ENCODE peak calls at places on chromosomes 11 and 22, in seven cellular contexts. One of them, this sample, is unnamed.

GRCh38 chr11:12432507-12432906 is 55.1 kb downstream of the PARVA start:
- DNase-seq in foreskin fibroblast: no peak
- DNase-seq in epithelial cell of esophagus: no peak
- DNase-seq in neural progenitor cell: no peak
- DNase-seq in left ventricle myocardium inferior: no peak
- DNase-seq in prostate gland: no peak
- DNase-seq in BE2C: no peak
- DNase-seq in this sample: no peak

GRCh38 chr11:30281476-30282288 is 41.2 kb upstream of the ARL14EP start:
- DNase-seq in prostate gland: no peak
- DNase-seq in left ventricle myocardium inferior: no peak
- DNase-seq in neural progenitor cell: no peak
- DNase-seq in foreskin fibroblast: no peak
- DNase-seq in BE2C: no peak
- DNase-seq in epithelial cell of esophagus: no peak
- DNase-seq in this sample: no peak

GRCh38 chr11:86671386-86672006 is 920 bp downstream of the ME3 start:
- DNase-seq in epithelial cell of esophagus: peak
- DNase-seq in neural progenitor cell: peak
- DNase-seq in BE2C: peak
- DNase-seq in foreskin fibroblast: peak
- DNase-seq in prostate gland: peak
- DNase-seq in left ventricle myocardium inferior: peak
- DNase-seq in this sample: peak

GRCh38 chr11:64759722-64760719 is at the start of gene PYGM:
- DNase-seq in prostate gland: no peak
- DNase-seq in epithelial cell of esophagus: no peak
- DNase-seq in BE2C: peak
- DNase-seq in left ventricle myocardium inferior: peak
- DNase-seq in foreskin fibroblast: no peak
- DNase-seq in neural progenitor cell: peak
- DNase-seq in this sample: peak

GRCh38 chr11:35615911-35616900 is 2.1 kb upstream of the FJX1 start:
- DNase-seq in foreskin fibroblast: peak
- DNase-seq in neural progenitor cell: peak
- DNase-seq in left ventricle myocardium inferior: no peak
- DNase-seq in BE2C: no peak
- DNase-seq in prostate gland: peak
- DNase-seq in epithelial cell of esophagus: peak
- DNase-seq in this sample: peak

GRCh38 chr11:12173111-12173510 is 62.7 kb downstream of the MICAL2 start:
- DNase-seq in foreskin fibroblast: no peak
- DNase-seq in left ventricle myocardium inferior: no peak
- DNase-seq in epithelial cell of esophagus: no peak
- DNase-seq in prostate gland: no peak
- DNase-seq in BE2C: no peak
- DNase-seq in neural progenitor cell: no peak
- DNase-seq in this sample: no peak

GRCh38 chr11:77647906-77648305 is 10.3 kb upstream of the CLNS1A start:
- DNase-seq in prostate gland: no peak
- DNase-seq in BE2C: no peak
- DNase-seq in left ventricle myocardium inferior: no peak
- DNase-seq in foreskin fibroblast: peak
- DNase-seq in epithelial cell of esophagus: no peak
- DNase-seq in neural progenitor cell: no peak
- DNase-seq in this sample: peak

GRCh38 chr11:129911298-129911697 is 15.9 kb upstream of the NFRKB start:
- DNase-seq in BE2C: no peak
- DNase-seq in epithelial cell of esophagus: peak
- DNase-seq in prostate gland: no peak
- DNase-seq in left ventricle myocardium inferior: no peak
- DNase-seq in foreskin fibroblast: peak
- DNase-seq in neural progenitor cell: no peak
- DNase-seq in this sample: no peak

GRCh38 chr11:125001073-125001764 is 47.2 kb downstream of the CCDC15 start:
- DNase-seq in epithelial cell of esophagus: peak
- DNase-seq in neural progenitor cell: no peak
- DNase-seq in BE2C: no peak
- DNase-seq in left ventricle myocardium inferior: no peak
- DNase-seq in foreskin fibroblast: no peak
- DNase-seq in prostate gland: no peak
- DNase-seq in this sample: peak

GRCh38 chr22:40540265-40540664 is 96.3 kb downstream of the MRTFA start:
- DNase-seq in neural progenitor cell: no peak
- DNase-seq in left ventricle myocardium inferior: no peak
- DNase-seq in BE2C: no peak
- DNase-seq in epithelial cell of esophagus: no peak
- DNase-seq in prostate gland: no peak
- DNase-seq in foreskin fibroblast: no peak
- DNase-seq in this sample: no peak

GRCh38 chr11:112255075-112255739 is 5.5 kb downstream of the PLET1 start:
- DNase-seq in left ventricle myocardium inferior: no peak
- DNase-seq in BE2C: no peak
- DNase-seq in epithelial cell of esophagus: peak
- DNase-seq in neural progenitor cell: no peak
- DNase-seq in prostate gland: no peak
- DNase-seq in foreskin fibroblast: peak
- DNase-seq in this sample: peak

GRCh38 chr11:69685348-69685747 is 10.2 kb upstream of the LTO1 start:
- DNase-seq in neural progenitor cell: no peak
- DNase-seq in BE2C: no peak
- DNase-seq in foreskin fibroblast: no peak
- DNase-seq in left ventricle myocardium inferior: no peak
- DNase-seq in epithelial cell of esophagus: no peak
- DNase-seq in prostate gland: no peak
- DNase-seq in this sample: no peak

GRCh38 chr11:26996056-26996455 is 2.1 kb downstream of the FIBIN start:
- DNase-seq in left ventricle myocardium inferior: no peak
- DNase-seq in prostate gland: no peak
- DNase-seq in epithelial cell of esophagus: no peak
- DNase-seq in neural progenitor cell: no peak
- DNase-seq in BE2C: no peak
- DNase-seq in foreskin fibroblast: peak
- DNase-seq in this sample: no peak

GRCh38 chr22:44697423-44698179 is 4.4 kb upstream of the PRR5 start:
- DNase-seq in prostate gland: peak
- DNase-seq in neural progenitor cell: peak
- DNase-seq in left ventricle myocardium inferior: peak
- DNase-seq in foreskin fibroblast: peak
- DNase-seq in epithelial cell of esophagus: peak
- DNase-seq in BE2C: peak
- DNase-seq in this sample: peak

GRCh38 chr11:68090706-68091105 is 30.5 kb downstream of the CHKA start:
- DNase-seq in epithelial cell of esophagus: peak
- DNase-seq in foreskin fibroblast: no peak
- DNase-seq in prostate gland: peak
- DNase-seq in BE2C: no peak
- DNase-seq in neural progenitor cell: no peak
- DNase-seq in left ventricle myocardium inferior: no peak
- DNase-seq in this sample: no peak

GRCh38 chr11:64687204-64687603 is 35.8 kb downstream of the NRXN2 start:
- DNase-seq in prostate gland: no peak
- DNase-seq in BE2C: no peak
- DNase-seq in epithelial cell of esophagus: no peak
- DNase-seq in foreskin fibroblast: no peak
- DNase-seq in neural progenitor cell: no peak
- DNase-seq in left ventricle myocardium inferior: peak
- DNase-seq in this sample: no peak

GRCh38 chr22:23278883-23279675 is 98.8 kb downstream of the BCR start:
- DNase-seq in BE2C: no peak
- DNase-seq in neural progenitor cell: no peak
- DNase-seq in epithelial cell of esophagus: peak
- DNase-seq in foreskin fibroblast: no peak
- DNase-seq in prostate gland: peak
- DNase-seq in left ventricle myocardium inferior: no peak
- DNase-seq in this sample: peak

GRCh38 chr22:40345271-40345670 is 1.0 kb upstream of the ADSL start:
- DNase-seq in BE2C: no peak
- DNase-seq in left ventricle myocardium inferior: no peak
- DNase-seq in foreskin fibroblast: peak
- DNase-seq in epithelial cell of esophagus: peak
- DNase-seq in prostate gland: no peak
- DNase-seq in neural progenitor cell: no peak
- DNase-seq in this sample: peak

GRCh38 chr11:71086687-71087258 is 165.6 kb downstream of the SHANK2 start:
- DNase-seq in left ventricle myocardium inferior: no peak
- DNase-seq in BE2C: peak
- DNase-seq in neural progenitor cell: peak
- DNase-seq in prostate gland: peak
- DNase-seq in foreskin fibroblast: peak
- DNase-seq in epithelial cell of esophagus: peak
- DNase-seq in this sample: peak

GRCh38 chr22:50624347-50625130 is 3.4 kb downstream of the ARSA start:
- DNase-seq in prostate gland: no peak
- DNase-seq in foreskin fibroblast: no peak
- DNase-seq in neural progenitor cell: no peak
- DNase-seq in BE2C: no peak
- DNase-seq in epithelial cell of esophagus: no peak
- DNase-seq in left ventricle myocardium inferior: no peak
- DNase-seq in this sample: no peak

GRCh38 chr22:50621948-50622722 is 5.8 kb downstream of the ARSA start:
- DNase-seq in BE2C: no peak
- DNase-seq in prostate gland: peak
- DNase-seq in neural progenitor cell: peak
- DNase-seq in epithelial cell of esophagus: peak
- DNase-seq in left ventricle myocardium inferior: no peak
- DNase-seq in foreskin fibroblast: no peak
- DNase-seq in this sample: no peak

GRCh38 chr22:50620861-50621490 is 7.0 kb downstream of the ARSA start:
- DNase-seq in neural progenitor cell: no peak
- DNase-seq in foreskin fibroblast: no peak
- DNase-seq in epithelial cell of esophagus: no peak
- DNase-seq in left ventricle myocardium inferior: no peak
- DNase-seq in prostate gland: no peak
- DNase-seq in BE2C: no peak
- DNase-seq in this sample: peak

GRCh38 chr22:50622723-50623327 is 5.1 kb downstream of the ARSA start:
- DNase-seq in left ventricle myocardium inferior: no peak
- DNase-seq in foreskin fibroblast: no peak
- DNase-seq in epithelial cell of esophagus: peak
- DNase-seq in neural progenitor cell: no peak
- DNase-seq in prostate gland: peak
- DNase-seq in BE2C: no peak
- DNase-seq in this sample: no peak

GRCh38 chr22:50621491-50621880 is 6.5 kb downstream of the ARSA start:
- DNase-seq in prostate gland: no peak
- DNase-seq in BE2C: no peak
- DNase-seq in left ventricle myocardium inferior: no peak
- DNase-seq in foreskin fibroblast: no peak
- DNase-seq in epithelial cell of esophagus: no peak
- DNase-seq in neural progenitor cell: no peak
- DNase-seq in this sample: no peak
- H3K4me3 ChIP-seq in prostate gland: no peak
- H3K4me3 ChIP-seq in BE2C: no peak
- H3K4me3 ChIP-seq in left ventricle myocardium inferior: peak
- H3K4me3 ChIP-seq in foreskin fibroblast: no peak
- H3K4me3 ChIP-seq in epithelial cell of esophagus: peak
- H3K4me3 ChIP-seq in neural progenitor cell: peak
- H3K4me3 ChIP-seq in this sample: no peak

DNA sequence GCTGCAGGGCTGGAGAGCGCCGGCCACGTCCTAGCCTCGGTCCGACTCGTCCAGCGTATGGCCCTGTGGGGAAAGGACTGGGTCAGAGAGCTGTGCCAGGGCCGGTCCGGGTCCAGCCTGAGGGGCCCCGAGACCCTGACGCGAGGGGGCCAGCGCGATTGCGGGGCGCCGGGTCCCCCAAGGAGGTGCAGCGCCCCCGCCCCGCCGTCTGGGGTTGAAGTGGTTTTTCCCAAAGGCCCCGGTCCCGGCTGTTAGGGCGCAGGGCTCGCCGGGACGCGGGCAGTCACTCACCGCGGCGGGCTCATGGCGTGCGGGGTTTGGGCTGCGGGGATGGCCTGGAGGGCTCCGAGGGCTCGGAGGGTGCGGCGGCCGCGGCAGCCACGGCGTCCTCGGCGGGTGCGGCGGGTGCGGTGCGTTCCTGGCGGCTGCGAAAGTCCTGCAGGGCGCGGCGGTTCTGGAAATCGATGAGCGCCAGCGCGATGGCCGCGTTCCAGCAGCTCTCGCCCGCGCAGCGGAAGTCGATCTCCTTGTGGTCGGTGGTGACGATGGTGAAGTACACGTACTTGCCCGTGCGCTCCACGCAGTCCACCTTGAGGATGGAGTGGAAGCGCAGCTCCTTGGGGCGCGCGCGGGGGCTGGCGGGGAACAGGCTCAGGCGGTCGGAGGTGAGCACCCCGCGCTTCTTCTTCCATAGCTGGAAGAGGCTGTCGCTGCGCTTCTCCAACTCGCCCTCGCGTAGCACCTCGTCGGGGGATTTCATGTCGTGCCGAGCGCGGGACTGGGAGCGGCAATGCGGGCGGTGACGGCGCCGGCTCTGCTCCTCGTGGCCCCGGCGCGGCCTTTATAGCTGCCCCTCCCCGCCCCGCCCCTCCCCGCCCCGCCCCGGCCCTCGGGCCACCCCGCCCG is at the start of gene PHLDA2:
- DNase-seq in neural progenitor cell: peak
- DNase-seq in foreskin fibroblast: peak
- DNase-seq in left ventricle myocardium inferior: peak
- DNase-seq in prostate gland: no peak
- DNase-seq in BE2C: no peak
- DNase-seq in epithelial cell of esophagus: peak
- DNase-seq in this sample: peak
- TF ChIP-seq CTCF in neural progenitor cell: no peak
- TF ChIP-seq CTCF in foreskin fibroblast: no peak
- TF ChIP-seq CTCF in left ventricle myocardium inferior: no peak
- TF ChIP-seq CTCF in prostate gland: peak
- TF ChIP-seq CTCF in BE2C: no peak
- TF ChIP-seq CTCF in epithelial cell of esophagus: no peak
- TF ChIP-seq CTCF in this sample: no peak

GRCh38 chr11:2867722-2868548 is 17.6 kb downstream of the CDKN1C start:
- DNase-seq in left ventricle myocardium inferior: no peak
- DNase-seq in neural progenitor cell: peak
- DNase-seq in epithelial cell of esophagus: no peak
- DNase-seq in foreskin fibroblast: no peak
- DNase-seq in prostate gland: no peak
- DNase-seq in BE2C: no peak
- DNase-seq in this sample: no peak
- H3K4me3 ChIP-seq in left ventricle myocardium inferior: peak
- H3K4me3 ChIP-seq in neural progenitor cell: peak
- H3K4me3 ChIP-seq in epithelial cell of esophagus: no peak
- H3K4me3 ChIP-seq in foreskin fibroblast: no peak
- H3K4me3 ChIP-seq in prostate gland: no peak
- H3K4me3 ChIP-seq in BE2C: no peak
- H3K4me3 ChIP-seq in this sample: no peak

DNA sequence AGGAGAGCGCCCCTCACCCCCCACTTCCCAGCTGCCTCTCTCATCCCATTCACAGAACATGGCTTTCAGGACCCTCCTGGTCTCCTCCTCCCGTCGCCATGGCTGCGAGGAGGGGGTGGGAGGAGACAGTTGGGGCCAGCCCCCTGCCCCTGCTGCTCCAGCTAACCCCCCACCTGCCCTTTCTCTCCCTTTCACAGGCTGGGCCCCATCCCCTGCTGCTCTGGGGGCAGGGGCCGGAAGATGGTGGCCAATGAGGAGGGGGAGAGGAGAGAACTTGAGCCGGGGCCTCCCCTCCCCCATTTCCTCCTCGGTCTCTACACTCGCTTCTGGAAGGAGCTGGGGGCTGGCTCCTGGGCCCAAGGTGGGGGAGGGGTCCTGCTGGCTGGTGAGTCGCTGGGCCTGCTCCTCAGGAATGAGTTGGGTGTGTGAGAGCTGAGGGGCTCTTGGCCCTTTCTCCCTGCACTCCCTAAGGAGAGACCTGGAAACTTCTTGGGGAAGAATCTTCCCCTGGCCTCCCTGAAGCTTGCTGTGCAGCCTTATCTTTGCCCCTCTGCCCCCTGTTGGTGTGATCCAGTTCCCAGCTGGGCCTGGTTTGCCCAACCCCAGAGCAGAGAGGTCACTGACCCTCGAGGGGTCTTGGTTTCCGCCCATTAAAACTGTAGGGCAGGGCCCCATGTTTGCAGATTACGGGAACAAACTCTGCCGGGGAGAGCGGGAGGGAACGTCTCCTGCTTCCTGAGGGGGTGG is 10.2 kb downstream of the YPEL4 start:
- DNase-seq in left ventricle myocardium inferior: no peak
- DNase-seq in foreskin fibroblast: peak
- DNase-seq in prostate gland: no peak
- DNase-seq in neural progenitor cell: peak
- DNase-seq in BE2C: peak
- DNase-seq in epithelial cell of esophagus: no peak
- DNase-seq in this sample: peak
- TF ChIP-seq CTCF in left ventricle myocardium inferior: no peak
- TF ChIP-seq CTCF in foreskin fibroblast: no peak
- TF ChIP-seq CTCF in prostate gland: no peak
- TF ChIP-seq CTCF in neural progenitor cell: peak
- TF ChIP-seq CTCF in BE2C: no peak
- TF ChIP-seq CTCF in epithelial cell of esophagus: peak
- TF ChIP-seq CTCF in this sample: no peak